ENCODE peak calls at places on chromosome 6, in seven cellular contexts. Z, O, X, M, H, E and F are unnamed samples.

GRCh38 chr6:137044366-137045220 is at the start of gene IL20RA:
- DNase-seq in O (peak), X (no peak), H (peak), Z (peak), E (no peak), M (peak), F (no peak)

GRCh38 chr6:40328376-40328987 is 258.7 kb downstream of the LRFN2 start:
- DNase-seq in X (no peak), Z (peak), M (peak), O (no peak), H (no peak), E (no peak), F (peak)

GRCh38 chr6:108778421-108779186 is 69.6 kb upstream of the ARMC2 start:
- DNase-seq in E (no peak), O (no peak), Z (no peak), X (no peak), M (no peak), H (no peak), F (no peak)

GRCh38 chr6:25132934-25133333 is 146.2 kb upstream of the CARMIL1 start:
- DNase-seq in Z (no peak), O (no peak), X (no peak), M (no peak), E (no peak), H (no peak), F (no peak)

GRCh38 chr6:123085403-123085802 is 89.4 kb downstream of the CLVS2 start:
- DNase-seq in E (no peak), X (no peak), H (no peak), O (no peak), Z (no peak), M (no peak), F (no peak)

GRCh38 chr6:38567436-38567835 is 72.3 kb downstream of the BTBD9 start:
- DNase-seq in O (no peak), M (no peak), E (no peak), H (peak), X (no peak), Z (no peak), F (no peak)

GRCh38 chr6:42970859-42971612 is 7.9 kb downstream of the PEX6 start:
- DNase-seq in M (no peak), O (no peak), H (peak), Z (no peak), X (no peak), E (peak), F (no peak)

GRCh38 chr6:26660096-26660425 is 515 bp upstream of the ZNF322 start:
- DNase-seq in E (no peak), X (no peak), Z (no peak), O (no peak), M (no peak), H (peak), F (no peak)

GRCh38 chr6:157503018-157503747 is 122.2 kb downstream of the ZDHHC14 start:
- DNase-seq in X (no peak), O (no peak), E (peak), Z (no peak), H (no peak), M (no peak), F (no peak)

GRCh38 chr6:131787955-131788712 is 19.7 kb upstream of the ENPP1 start:
- DNase-seq in H (peak), O (no peak), X (no peak), E (no peak), Z (no peak), M (no peak), F (no peak)

GRCh38 chr6:168961257-168961656 is 292.4 kb downstream of the THBS2 start:
- DNase-seq in E (no peak), Z (no peak), M (no peak), O (no peak), X (no peak), H (no peak), F (no peak)

GRCh38 chr6:124234806-124235205 is 431.1 kb downstream of the NKAIN2 start:
- DNase-seq in X (no peak), E (no peak), Z (no peak), O (no peak), M (no peak), H (no peak), F (no peak)

GRCh38 chr6:28658475-28659249 is 133.0 kb downstream of the GPX5 start:
- DNase-seq in E (no peak), O (no peak), H (no peak), Z (no peak), M (no peak), X (no peak), F (no peak)

GRCh38 chr6:71126506-71126905 is 162.1 kb upstream of the OGFRL1 start:
- DNase-seq in M (no peak), H (no peak), O (no peak), Z (no peak), X (no peak), E (no peak), F (no peak)